ENCODE peak calls at places on chromosome 17, in six cellular contexts. J, S, D, F, P and B are unnamed samples.

GRCh38 chr17:80837711-80838110 is 153.9 kb upstream of the CHMP6 start:
- DNase-seq in P (no peak), F (no peak), J (no peak), S (no peak), D (no peak), B (no peak)

GRCh38 chr17:40588557-40588956 is 23.3 kb upstream of the CCR7 start:
- DNase-seq in D (no peak), F (no peak), S (no peak), P (no peak), J (no peak), B (no peak)

GRCh38 chr17:78789663-78790181 is 7.6 kb upstream of the CYTH1 start:
- DNase-seq in F (no peak), J (no peak), P (no peak), D (peak), S (peak), B (no peak)

GRCh38 chr17:79991924-79992656 is 43.6 kb downstream of the TBC1D16 start:
- DNase-seq in F (no peak), D (no peak), S (no peak), J (no peak), P (peak), B (no peak)

GRCh38 chr17:77697480-77698400 is 260.8 kb upstream of the TNRC6C start:
- DNase-seq in P (no peak), D (no peak), J (no peak), F (no peak), S (no peak), B (no peak)

GRCh38 chr17:34667656-34668055 is 88.3 kb downstream of the TMEM132E start:
- DNase-seq in D (no peak), S (no peak), P (no peak), J (no peak), F (no peak), B (no peak)

GRCh38 chr17:66165537-66166123 is 26.3 kb downstream of the CEP112 start:
- DNase-seq in F (no peak), D (peak), P (no peak), J (peak), S (peak), B (no peak)

GRCh38 chr17:43556292-43556691 is 10.2 kb upstream of the ETV4 start:
- DNase-seq in J (no peak), P (peak), F (no peak), D (no peak), S (no peak), B (no peak)

GRCh38 chr17:68509151-68510057 is 2.8 kb upstream of the PRKAR1A start:
- DNase-seq in P (no peak), J (no peak), D (no peak), F (no peak), S (no peak), B (no peak)

GRCh38 chr17:50841949-50842354 is 6.6 kb downstream of the WFIKKN2 start:
- DNase-seq in F (no peak), D (peak), S (peak), P (peak), J (peak), B (peak)

GRCh38 chr17:3966720-3967363 is 2.6 kb upstream of the ATP2A3 start:
- DNase-seq in F (no peak), J (no peak), D (no peak), P (peak), S (no peak), B (no peak)

GRCh38 chr17:17129466-17129865 is 76.7 kb downstream of the PLD6 start:
- DNase-seq in D (no peak), P (no peak), S (no peak), J (no peak), F (no peak), B (no peak)

GRCh38 chr17:76246080-76247066 is 6.1 kb upstream of the RNF157 start:
- DNase-seq in D (no peak), F (no peak), S (no peak), J (peak), P (no peak), B (no peak)

GRCh38 chr17:29615048-29615385 is 7.7 kb downstream of the CORO6 start:
- DNase-seq in D (no peak), S (no peak), F (no peak), P (no peak), J (no peak), B (no peak)

GRCh38 chr17:82524540-82524939 is 5.0 kb downstream of the FOXK2 start:
- DNase-seq in F (no peak), J (no peak), P (no peak), D (no peak), S (no peak), B (no peak)

GRCh38 chr17:83125515-83126274 is 46.3 kb downstream of the METRNL start:
- DNase-seq in P (peak), S (no peak), J (no peak), D (no peak), F (no peak), B (no peak)

GRCh38 chr17:6981426-6981825 is 14.4 kb upstream of the ALOX12 start:
- DNase-seq in D (no peak), F (no peak), P (no peak), S (no peak), J (no peak), B (no peak)

GRCh38 chr17:78588258-78589030 is 11.2 kb upstream of the DNAH17 start:
- DNase-seq in P (no peak), S (no peak), F (no peak), J (no peak), D (no peak), B (no peak)

GRCh38 chr17:10757658-10758057 is 27.8 kb upstream of the TMEM220 start:
- DNase-seq in J (no peak), S (no peak), P (no peak), F (no peak), D (no peak), B (no peak)

GRCh38 chr17:28398280-28398981 is 7.6 kb downstream of the SLC46A1 start:
- DNase-seq in P (no peak), S (no peak), F (no peak), D (no peak), J (no peak), B (no peak)

GRCh38 chr17:62981933-62982332 is 15.9 kb downstream of the TANC2 start:
- DNase-seq in F (no peak), D (peak), J (no peak), S (no peak), P (no peak), B (no peak)

GRCh38 chr17:75869282-75870141 is 8.9 kb downstream of the TRIM47 start:
- DNase-seq in D (peak), F (no peak), J (no peak), S (no peak), P (peak), B (no peak)

GRCh38 chr17:77476920-77477805 is 336.4 kb downstream of the SEC14L1 start:
- DNase-seq in F (peak), P (no peak), S (peak), D (peak), J (no peak), B (no peak)

GRCh38 chr17:34207572-34207971 is 47.5 kb upstream of the CCL2 start:
- DNase-seq in J (no peak), P (no peak), F (no peak), D (peak), S (no peak), B (no peak)

GRCh38 chr17:57484826-57485565 is 228.7 kb downstream of the MSI2 start:
- DNase-seq in J (no peak), D (no peak), F (no peak), P (no peak), S (no peak), B (no peak)

GRCh38 chr17:47288531-47289116 is 35.0 kb downstream of the ITGB3 start:
- DNase-seq in J (no peak), D (peak), P (no peak), S (peak), F (no peak), B (no peak)

GRCh38 chr17:3851461-3852100 is 5.5 kb upstream of the NCBP3 start:
- DNase-seq in S (no peak), P (no peak), D (no peak), J (no peak), F (no peak), B (no peak)

GRCh38 chr17:65243838-65244237 is 106.7 kb downstream of the RGS9 start:
- DNase-seq in D (peak), P (no peak), F (no peak), J (no peak), S (no peak), B (no peak)

GRCh38 chr17:65742433-65743312 is 181.2 kb upstream of the AXIN2 start:
- DNase-seq in P (no peak), F (peak), S (peak), J (no peak), D (peak), B (no peak)

GRCh38 chr17:6099492-6099891 is 29.3 kb downstream of the WSCD1 start:
- DNase-seq in J (no peak), P (peak), S (no peak), D (no peak), F (no peak), B (no peak)

GRCh38 chr17:71580220-71580619 is 540.6 kb upstream of the SOX9 start:
- DNase-seq in S (no peak), D (peak), F (no peak), J (no peak), P (no peak), B (no peak)

GRCh38 chr17:77399319-77399959 is 258.7 kb downstream of the SEC14L1 start:
- DNase-seq in S (no peak), P (no peak), D (no peak), F (no peak), J (no peak), B (no peak)

GRCh38 chr17:79836952-79837887 is 2.0 kb downstream of the CBX4 start:
- DNase-seq in F (no peak), D (peak), S (peak), J (peak), P (peak), B (peak)

GRCh38 chr17:8965394-8966168 is at the start of gene PIK3R5:
- DNase-seq in D (no peak), P (peak), J (peak), F (no peak), S (no peak), B (no peak)
- TF ChIP-seq CTCF in D (no peak), P (peak), J (no peak), F (no peak), S (no peak), B (no peak)

DNA sequence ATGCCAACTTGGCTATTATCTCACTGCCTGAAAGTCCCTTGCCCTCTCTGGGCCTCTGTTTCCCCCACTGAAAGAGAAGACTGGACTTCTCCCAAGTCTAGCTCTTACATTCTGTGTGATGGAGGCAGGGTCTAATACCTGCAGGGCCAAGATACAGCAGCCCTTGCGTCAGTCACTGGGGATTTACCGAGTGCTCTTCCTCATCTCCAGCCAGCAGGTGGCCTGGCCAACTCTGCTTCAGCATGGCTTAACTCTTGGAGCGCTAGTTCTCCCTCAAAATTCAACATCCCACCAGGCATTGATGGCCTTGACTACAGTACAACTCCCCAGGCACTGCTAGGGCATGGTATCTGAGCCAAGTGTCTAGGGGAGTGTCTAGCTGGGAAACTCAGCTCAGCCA is 19.9 kb upstream of the MTMR4 start:
- DNase-seq in J (no peak), D (no peak), P (no peak), F (no peak), S (no peak), B (no peak)
- TF ChIP-seq CTCF in J (no peak), D (no peak), P (no peak), F (no peak), S (peak), B (no peak)

DNA sequence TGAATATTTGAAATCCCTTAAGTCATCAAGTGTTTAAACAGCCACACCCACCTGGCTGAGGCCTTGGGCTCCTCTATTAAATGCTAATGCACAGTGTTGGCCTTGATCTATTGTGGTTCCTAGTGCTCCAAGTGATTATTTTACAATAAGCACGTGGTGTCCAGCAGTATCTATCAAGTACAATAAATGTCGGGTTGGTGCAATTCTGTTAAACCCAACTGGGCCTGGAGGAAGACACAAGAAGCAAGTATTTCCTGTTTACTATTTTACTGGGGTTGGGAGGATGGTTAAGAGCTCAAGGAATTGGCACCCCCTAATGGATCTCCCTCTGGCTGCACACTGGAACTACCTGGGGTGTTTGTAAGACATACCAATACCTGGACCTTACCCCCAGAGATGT is 72.1 kb upstream of the HNF1B start:
- DNase-seq in S (no peak), P (no peak), J (no peak), F (no peak), D (no peak), B (no peak)
- TF ChIP-seq CTCF in S (no peak), P (peak), J (no peak), F (no peak), D (no peak), B (no peak)

GRCh38 chr17:48486557-48486956 is 44.3 kb downstream of the HOXB1 start:
- DNase-seq in S (peak), J (no peak), D (peak), P (no peak), F (peak), B (no peak)
- TF ChIP-seq CTCF in S (peak), J (no peak), D (peak), P (no peak), F (peak), B (no peak)

DNA sequence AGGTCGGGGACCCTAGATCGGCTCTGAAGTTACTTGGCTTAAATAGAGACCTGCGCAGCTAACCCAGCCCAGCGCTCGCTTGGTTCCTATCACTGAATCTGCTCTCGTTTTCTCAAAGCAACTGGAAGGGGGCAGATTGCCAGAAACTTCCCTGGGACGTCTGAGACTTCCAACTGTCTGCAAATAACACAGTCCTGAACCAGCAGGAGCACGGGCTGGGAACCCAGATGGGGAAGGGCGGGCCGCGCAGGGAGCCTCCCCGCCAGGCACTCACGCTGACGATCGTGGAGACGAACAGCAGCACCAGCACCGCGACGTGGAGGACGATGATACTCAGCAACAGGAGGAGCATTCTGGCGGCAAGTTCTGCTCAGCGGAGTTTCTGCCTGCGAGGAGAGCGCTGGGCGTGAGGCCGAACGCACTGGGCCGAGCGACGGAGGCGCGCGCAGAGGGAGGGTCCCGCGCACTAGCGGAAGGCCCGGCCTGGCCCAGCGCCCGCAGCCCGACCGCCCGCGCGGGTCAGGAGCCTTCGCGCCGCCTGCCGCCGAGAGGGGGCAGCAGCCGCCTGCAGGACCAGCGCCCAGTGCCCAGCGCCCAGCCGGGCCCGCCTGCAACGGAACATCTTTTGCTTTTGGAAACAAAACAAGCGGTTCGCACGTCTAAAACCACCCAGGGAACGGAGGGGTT is 4.6 kb downstream of the PMP22 start:
- DNase-seq in S (peak), P (peak), J (peak), F (no peak), D (peak), B (peak)
- TF ChIP-seq CTCF in S (peak), P (peak), J (peak), F (peak), D (peak), B (peak)